ENCODE peak calls at places on chromosomes 3 and 15, in four cellular contexts. One of them, this sample, is unnamed.

GRCh38 chr3:107794664-107795443 is 272.1 kb downstream of the BBX start:
- DNase-seq in kidney epithelial cell: no peak
- DNase-seq in endodermal cell: no peak
- DNase-seq in tibial nerve: peak
- DNase-seq in this sample: no peak

GRCh38 chr3:64272271-64272670 is 47.0 kb upstream of the PRICKLE2 start:
- DNase-seq in kidney epithelial cell: no peak
- DNase-seq in endodermal cell: no peak
- DNase-seq in tibial nerve: no peak
- DNase-seq in this sample: no peak

GRCh38 chr3:151819910-151820309 is 6.0 kb downstream of the AADAC start:
- DNase-seq in kidney epithelial cell: no peak
- DNase-seq in endodermal cell: no peak
- DNase-seq in tibial nerve: no peak
- DNase-seq in this sample: no peak

GRCh38 chr3:47523310-47524073 is 10.0 kb upstream of the ELP6 start:
- DNase-seq in kidney epithelial cell: no peak
- DNase-seq in endodermal cell: no peak
- DNase-seq in tibial nerve: no peak
- DNase-seq in this sample: no peak

GRCh38 chr3:65925254-65925954 is 113.3 kb downstream of the MAGI1 start:
- DNase-seq in kidney epithelial cell: no peak
- DNase-seq in endodermal cell: no peak
- DNase-seq in tibial nerve: no peak
- DNase-seq in this sample: no peak

GRCh38 chr15:66650433-66650832 is 51.6 kb upstream of the SMAD6 start:
- DNase-seq in kidney epithelial cell: no peak
- DNase-seq in endodermal cell: no peak
- DNase-seq in tibial nerve: peak
- DNase-seq in this sample: no peak

GRCh38 chr3:128398586-128398985 is 68.1 kb downstream of the DNAJB8 start:
- DNase-seq in kidney epithelial cell: no peak
- DNase-seq in endodermal cell: peak
- DNase-seq in tibial nerve: no peak
- DNase-seq in this sample: no peak

GRCh38 chr15:45581919-45582318 is 5.3 kb upstream of the BLOC1S6 start:
- DNase-seq in kidney epithelial cell: no peak
- DNase-seq in endodermal cell: no peak
- DNase-seq in tibial nerve: no peak
- DNase-seq in this sample: no peak

GRCh38 chr3:46312996-46313395 is 40.9 kb upstream of the CCR2 start:
- DNase-seq in kidney epithelial cell: no peak
- DNase-seq in endodermal cell: no peak
- DNase-seq in tibial nerve: peak
- DNase-seq in this sample: no peak

GRCh38 chr15:45134682-45135604 is 5.1 kb downstream of the DUOX1 start:
- DNase-seq in kidney epithelial cell: no peak
- DNase-seq in endodermal cell: peak
- DNase-seq in tibial nerve: no peak
- DNase-seq in this sample: peak

GRCh38 chr15:31266712-31267111 is 59.9 kb upstream of the KLF13 start:
- DNase-seq in kidney epithelial cell: no peak
- DNase-seq in endodermal cell: peak
- DNase-seq in tibial nerve: no peak
- DNase-seq in this sample: no peak

GRCh38 chr3:195226445-195226844 is 44.5 kb downstream of the XXYLT1 start:
- DNase-seq in kidney epithelial cell: no peak
- DNase-seq in endodermal cell: no peak
- DNase-seq in tibial nerve: no peak
- DNase-seq in this sample: no peak

GRCh38 chr3:170357920-170358854 is 672 bp downstream of the SKIL start:
- DNase-seq in kidney epithelial cell: no peak
- DNase-seq in endodermal cell: peak
- DNase-seq in tibial nerve: peak
- DNase-seq in this sample: peak

GRCh38 chr3:95289295-95289694 is 1226.4 kb downstream of the NSUN3 start:
- DNase-seq in kidney epithelial cell: peak
- DNase-seq in endodermal cell: no peak
- DNase-seq in tibial nerve: no peak
- DNase-seq in this sample: no peak

GRCh38 chr3:27344192-27344591 is 25.0 kb downstream of the NEK10 start:
- DNase-seq in kidney epithelial cell: no peak
- DNase-seq in endodermal cell: no peak
- DNase-seq in tibial nerve: no peak
- DNase-seq in this sample: no peak

GRCh38 chr3:27335571-27335970 is 33.6 kb downstream of the NEK10 start:
- DNase-seq in kidney epithelial cell: no peak
- DNase-seq in endodermal cell: no peak
- DNase-seq in tibial nerve: no peak
- DNase-seq in this sample: no peak

GRCh38 chr3:27345045-27345444 is 24.1 kb downstream of the NEK10 start:
- DNase-seq in kidney epithelial cell: no peak
- DNase-seq in endodermal cell: no peak
- DNase-seq in tibial nerve: no peak
- DNase-seq in this sample: no peak

GRCh38 chr3:27342279-27342678 is 26.9 kb downstream of the NEK10 start:
- DNase-seq in kidney epithelial cell: no peak
- DNase-seq in endodermal cell: no peak
- DNase-seq in tibial nerve: no peak
- DNase-seq in this sample: no peak

DNA sequence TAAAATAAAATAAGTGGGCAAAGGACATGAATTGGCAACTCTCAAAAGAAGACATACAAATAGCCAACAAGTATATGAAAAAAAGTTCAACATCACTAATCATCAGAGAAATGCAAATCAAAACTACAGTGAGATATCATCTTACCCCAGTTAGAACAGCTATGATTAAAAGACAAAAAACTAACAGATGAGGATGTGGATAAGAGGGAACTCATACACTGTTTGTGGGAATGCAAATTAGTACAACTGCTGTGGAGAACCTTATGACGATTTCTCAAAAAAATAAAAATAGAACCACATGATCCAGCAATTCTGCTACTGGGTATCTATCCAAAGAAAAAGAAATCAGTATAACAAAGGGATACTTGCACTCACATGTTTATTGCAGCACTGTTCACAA is 28.7 kb downstream of the NEK10 start:
- DNase-seq in kidney epithelial cell: no peak
- DNase-seq in endodermal cell: no peak
- DNase-seq in tibial nerve: no peak
- DNase-seq in this sample: no peak
- TF ChIP-seq CTCF in kidney epithelial cell: no peak
- TF ChIP-seq CTCF in endodermal cell: no peak
- TF ChIP-seq CTCF in tibial nerve: no peak
- TF ChIP-seq CTCF in this sample: no peak

DNA sequence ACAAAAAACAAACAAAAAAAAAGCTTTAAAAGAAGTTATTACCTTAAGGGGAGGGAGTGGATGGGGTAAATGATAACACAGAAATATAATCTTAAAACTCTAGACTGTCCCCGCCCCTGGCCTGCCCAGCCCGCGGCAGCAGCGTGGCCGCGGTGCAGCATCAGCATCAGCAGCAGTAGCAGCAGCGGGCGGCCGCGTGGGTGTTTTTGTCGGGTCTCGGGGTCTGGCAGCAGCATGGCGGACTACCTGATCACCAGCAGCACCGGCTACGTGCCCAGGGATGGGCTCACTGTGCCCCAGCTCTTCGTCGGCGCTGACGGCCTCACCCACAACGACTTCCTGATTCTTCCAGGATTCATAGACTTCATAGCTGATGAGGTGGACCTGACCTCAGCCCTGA is 80.0 kb upstream of the ANKRD28 start:
- DNase-seq in kidney epithelial cell: no peak
- DNase-seq in endodermal cell: no peak
- DNase-seq in tibial nerve: no peak
- DNase-seq in this sample: no peak
- TF ChIP-seq CTCF in kidney epithelial cell: no peak
- TF ChIP-seq CTCF in endodermal cell: no peak
- TF ChIP-seq CTCF in tibial nerve: no peak
- TF ChIP-seq CTCF in this sample: no peak

GRCh38 chr3:16923112-16923511 is 38.4 kb downstream of the PLCL2 start:
- DNase-seq in kidney epithelial cell: no peak
- DNase-seq in endodermal cell: peak
- DNase-seq in tibial nerve: no peak
- DNase-seq in this sample: no peak

GRCh38 chr3:16932877-16933276 is 48.1 kb downstream of the PLCL2 start:
- DNase-seq in kidney epithelial cell: no peak
- DNase-seq in endodermal cell: no peak
- DNase-seq in tibial nerve: no peak
- DNase-seq in this sample: no peak

GRCh38 chr3:16928386-16929132 is 43.8 kb downstream of the PLCL2 start:
- DNase-seq in kidney epithelial cell: no peak
- DNase-seq in endodermal cell: no peak
- DNase-seq in tibial nerve: no peak
- DNase-seq in this sample: no peak

GRCh38 chr3:16927485-16927884 is 42.7 kb downstream of the PLCL2 start:
- DNase-seq in kidney epithelial cell: no peak
- DNase-seq in endodermal cell: no peak
- DNase-seq in tibial nerve: no peak
- DNase-seq in this sample: no peak
- TF ChIP-seq CTCF in kidney epithelial cell: no peak
- TF ChIP-seq CTCF in endodermal cell: peak
- TF ChIP-seq CTCF in tibial nerve: no peak
- TF ChIP-seq CTCF in this sample: no peak

DNA sequence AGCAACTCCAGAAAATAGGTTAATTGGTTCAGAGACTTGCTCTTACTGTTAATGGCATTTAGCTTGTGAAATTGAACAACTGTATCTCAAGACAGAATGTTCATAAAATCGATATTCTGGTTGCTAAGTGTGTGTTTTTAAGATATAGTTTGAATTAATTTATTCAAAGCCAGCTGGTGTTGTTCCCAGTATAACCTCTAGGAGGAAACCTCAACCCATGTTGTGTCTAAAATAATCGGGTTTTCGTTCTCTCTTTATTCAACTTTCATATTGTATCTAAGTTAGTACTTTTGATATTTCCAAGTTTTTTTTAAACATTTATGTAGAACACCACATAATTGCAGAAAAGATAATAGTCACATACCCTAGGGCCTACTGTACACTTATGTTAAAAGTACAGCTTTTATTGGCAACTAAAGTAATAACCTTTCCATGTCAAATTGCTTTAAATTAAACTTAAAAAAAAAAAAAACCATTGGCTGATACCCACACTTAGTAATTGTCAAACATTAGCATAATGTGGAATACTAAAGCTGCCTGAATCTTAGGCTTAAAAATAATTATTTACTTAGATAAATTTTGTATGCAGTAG is 90.9 kb downstream of the SAMMSON start:
- DNase-seq in kidney epithelial cell: no peak
- DNase-seq in endodermal cell: no peak
- DNase-seq in tibial nerve: peak
- DNase-seq in this sample: peak
- TF ChIP-seq CTCF in kidney epithelial cell: peak
- TF ChIP-seq CTCF in endodermal cell: peak
- TF ChIP-seq CTCF in tibial nerve: peak
- TF ChIP-seq CTCF in this sample: peak

GRCh38 chr15:61390138-61390537 is 161.0 kb upstream of the RORA start:
- DNase-seq in kidney epithelial cell: no peak
- DNase-seq in endodermal cell: no peak
- DNase-seq in tibial nerve: no peak
- DNase-seq in this sample: no peak
- TF ChIP-seq CTCF in kidney epithelial cell: no peak
- TF ChIP-seq CTCF in endodermal cell: no peak
- TF ChIP-seq CTCF in tibial nerve: no peak
- TF ChIP-seq CTCF in this sample: no peak

This sample was measured in endothelial cell.